ENCODE peak calls at places on chromosomes 4 and X, in nine cellular contexts. One of them, this sample, is unnamed.

GRCh38 chr4:61239250-61239649 is 39.1 kb downstream of the ADGRL3 start:
- DNase-seq in AG09319: no peak
- DNase-seq in RWPE1: no peak
- DNase-seq in neural crest cell: no peak
- DNase-seq in cardiac fibroblast: no peak
- DNase-seq in astrocyte of the spinal cord: no peak
- DNase-seq in GM20000: no peak
- DNase-seq in activated B cell treated with CpG ODN at 0.5 μM for 24 hours: no peak
- DNase-seq in foreskin fibroblast: no peak
- DNase-seq in this sample: no peak

GRCh38 chr4:87017580-87018061 is 82.8 kb downstream of the AFF1 start:
- DNase-seq in cardiac fibroblast: peak
- DNase-seq in foreskin fibroblast: peak
- DNase-seq in activated B cell treated with CpG ODN at 0.5 μM for 24 hours: no peak
- DNase-seq in AG09319: no peak
- DNase-seq in GM20000: no peak
- DNase-seq in astrocyte of the spinal cord: peak
- DNase-seq in neural crest cell: no peak
- DNase-seq in RWPE1: no peak
- DNase-seq in this sample: no peak

GRCh38 chr4:153081693-153082092 is 122.5 kb upstream of the TRIM2 start:
- DNase-seq in activated B cell treated with CpG ODN at 0.5 μM for 24 hours: no peak
- DNase-seq in RWPE1: no peak
- DNase-seq in astrocyte of the spinal cord: no peak
- DNase-seq in foreskin fibroblast: no peak
- DNase-seq in GM20000: no peak
- DNase-seq in cardiac fibroblast: no peak
- DNase-seq in AG09319: no peak
- DNase-seq in neural crest cell: no peak
- DNase-seq in this sample: no peak

GRCh38 chr4:77617203-77617602 is 11.6 kb downstream of the CXCL13 start:
- DNase-seq in astrocyte of the spinal cord: no peak
- DNase-seq in neural crest cell: no peak
- DNase-seq in foreskin fibroblast: no peak
- DNase-seq in RWPE1: peak
- DNase-seq in cardiac fibroblast: no peak
- DNase-seq in GM20000: no peak
- DNase-seq in AG09319: no peak
- DNase-seq in activated B cell treated with CpG ODN at 0.5 μM for 24 hours: no peak
- DNase-seq in this sample: no peak

GRCh38 chrX:77749695-77750094 is 36.3 kb downstream of the ATRX start:
- DNase-seq in cardiac fibroblast: peak
- DNase-seq in astrocyte of the spinal cord: peak
- DNase-seq in foreskin fibroblast: peak
- DNase-seq in AG09319: no peak
- DNase-seq in neural crest cell: no peak
- DNase-seq in activated B cell treated with CpG ODN at 0.5 μM for 24 hours: no peak
- DNase-seq in GM20000: no peak
- DNase-seq in RWPE1: no peak
- DNase-seq in this sample: no peak

GRCh38 chrX:57227691-57228090 is 58.8 kb upstream of the FAAH2 start:
- DNase-seq in neural crest cell: no peak
- DNase-seq in foreskin fibroblast: no peak
- DNase-seq in activated B cell treated with CpG ODN at 0.5 μM for 24 hours: no peak
- DNase-seq in GM20000: no peak
- DNase-seq in cardiac fibroblast: no peak
- DNase-seq in RWPE1: no peak
- DNase-seq in astrocyte of the spinal cord: no peak
- DNase-seq in AG09319: no peak
- DNase-seq in this sample: no peak

GRCh38 chr4:117800636-117801035 is 233.7 kb upstream of the NDST3 start:
- DNase-seq in GM20000: no peak
- DNase-seq in cardiac fibroblast: no peak
- DNase-seq in AG09319: no peak
- DNase-seq in astrocyte of the spinal cord: no peak
- DNase-seq in activated B cell treated with CpG ODN at 0.5 μM for 24 hours: no peak
- DNase-seq in neural crest cell: no peak
- DNase-seq in RWPE1: no peak
- DNase-seq in foreskin fibroblast: no peak
- DNase-seq in this sample: no peak

GRCh38 chr4:72006576-72006975 is 25.2 kb upstream of the NPFFR2 start:
- DNase-seq in neural crest cell: no peak
- DNase-seq in activated B cell treated with CpG ODN at 0.5 μM for 24 hours: no peak
- DNase-seq in GM20000: no peak
- DNase-seq in AG09319: no peak
- DNase-seq in astrocyte of the spinal cord: peak
- DNase-seq in cardiac fibroblast: peak
- DNase-seq in foreskin fibroblast: no peak
- DNase-seq in RWPE1: peak
- DNase-seq in this sample: no peak

GRCh38 chr4:17038510-17039176 is 140.2 kb upstream of the LDB2 start:
- DNase-seq in activated B cell treated with CpG ODN at 0.5 μM for 24 hours: no peak
- DNase-seq in astrocyte of the spinal cord: no peak
- DNase-seq in RWPE1: no peak
- DNase-seq in neural crest cell: no peak
- DNase-seq in cardiac fibroblast: no peak
- DNase-seq in AG09319: no peak
- DNase-seq in foreskin fibroblast: no peak
- DNase-seq in GM20000: no peak
- DNase-seq in this sample: no peak

GRCh38 chr4:20368926-20369325 is 117.2 kb downstream of the SLIT2 start:
- DNase-seq in activated B cell treated with CpG ODN at 0.5 μM for 24 hours: no peak
- DNase-seq in astrocyte of the spinal cord: peak
- DNase-seq in GM20000: no peak
- DNase-seq in cardiac fibroblast: peak
- DNase-seq in RWPE1: no peak
- DNase-seq in foreskin fibroblast: peak
- DNase-seq in neural crest cell: no peak
- DNase-seq in AG09319: no peak
- DNase-seq in this sample: no peak

GRCh38 chr4:119106036-119107000 is 29.3 kb upstream of the MYOZ2 start:
- DNase-seq in AG09319: no peak
- DNase-seq in activated B cell treated with CpG ODN at 0.5 μM for 24 hours: no peak
- DNase-seq in cardiac fibroblast: no peak
- DNase-seq in GM20000: no peak
- DNase-seq in RWPE1: no peak
- DNase-seq in astrocyte of the spinal cord: no peak
- DNase-seq in foreskin fibroblast: no peak
- DNase-seq in neural crest cell: no peak
- DNase-seq in this sample: no peak

GRCh38 chr4:20773144-20773997 is 73.1 kb downstream of the PACRGL start:
- DNase-seq in cardiac fibroblast: peak
- DNase-seq in AG09319: peak
- DNase-seq in activated B cell treated with CpG ODN at 0.5 μM for 24 hours: no peak
- DNase-seq in foreskin fibroblast: peak
- DNase-seq in RWPE1: peak
- DNase-seq in GM20000: peak
- DNase-seq in astrocyte of the spinal cord: peak
- DNase-seq in neural crest cell: peak
- DNase-seq in this sample: peak

GRCh38 chrX:11597479-11597878 is 68.2 kb downstream of the ARHGAP6 start:
- DNase-seq in activated B cell treated with CpG ODN at 0.5 μM for 24 hours: no peak
- DNase-seq in cardiac fibroblast: peak
- DNase-seq in astrocyte of the spinal cord: no peak
- DNase-seq in GM20000: no peak
- DNase-seq in foreskin fibroblast: no peak
- DNase-seq in neural crest cell: no peak
- DNase-seq in AG09319: no peak
- DNase-seq in RWPE1: no peak
- DNase-seq in this sample: no peak

GRCh38 chrX:11606408-11606807 is 59.3 kb downstream of the ARHGAP6 start:
- DNase-seq in neural crest cell: no peak
- DNase-seq in cardiac fibroblast: no peak
- DNase-seq in GM20000: no peak
- DNase-seq in foreskin fibroblast: no peak
- DNase-seq in activated B cell treated with CpG ODN at 0.5 μM for 24 hours: no peak
- DNase-seq in astrocyte of the spinal cord: no peak
- DNase-seq in RWPE1: no peak
- DNase-seq in AG09319: no peak
- DNase-seq in this sample: no peak

GRCh38 chrX:11600578-11600977 is 65.1 kb downstream of the ARHGAP6 start:
- DNase-seq in GM20000: no peak
- DNase-seq in activated B cell treated with CpG ODN at 0.5 μM for 24 hours: no peak
- DNase-seq in AG09319: no peak
- DNase-seq in cardiac fibroblast: no peak
- DNase-seq in RWPE1: no peak
- DNase-seq in neural crest cell: no peak
- DNase-seq in foreskin fibroblast: no peak
- DNase-seq in astrocyte of the spinal cord: no peak
- DNase-seq in this sample: no peak
- TF ChIP-seq CTCF in GM20000: no peak
- TF ChIP-seq CTCF in activated B cell treated with CpG ODN at 0.5 μM for 24 hours: no peak
- TF ChIP-seq CTCF in AG09319: no peak
- TF ChIP-seq CTCF in cardiac fibroblast: no peak
- TF ChIP-seq CTCF in RWPE1: no peak
- TF ChIP-seq CTCF in neural crest cell: no peak
- TF ChIP-seq CTCF in foreskin fibroblast: no peak
- TF ChIP-seq CTCF in astrocyte of the spinal cord: no peak
- TF ChIP-seq CTCF in this sample: no peak

GRCh38 chrX:72041901-72042859 is 89.5 kb downstream of the RTL5 start:
- DNase-seq in astrocyte of the spinal cord: peak
- DNase-seq in neural crest cell: no peak
- DNase-seq in activated B cell treated with CpG ODN at 0.5 μM for 24 hours: no peak
- DNase-seq in RWPE1: no peak
- DNase-seq in GM20000: no peak
- DNase-seq in cardiac fibroblast: no peak
- DNase-seq in AG09319: no peak
- DNase-seq in foreskin fibroblast: no peak
- DNase-seq in this sample: no peak
- TF ChIP-seq CTCF in astrocyte of the spinal cord: no peak
- TF ChIP-seq CTCF in neural crest cell: no peak
- TF ChIP-seq CTCF in activated B cell treated with CpG ODN at 0.5 μM for 24 hours: no peak
- TF ChIP-seq CTCF in RWPE1: no peak
- TF ChIP-seq CTCF in GM20000: no peak
- TF ChIP-seq CTCF in cardiac fibroblast: no peak
- TF ChIP-seq CTCF in AG09319: no peak
- TF ChIP-seq CTCF in foreskin fibroblast: no peak
- TF ChIP-seq CTCF in this sample: no peak

DNA sequence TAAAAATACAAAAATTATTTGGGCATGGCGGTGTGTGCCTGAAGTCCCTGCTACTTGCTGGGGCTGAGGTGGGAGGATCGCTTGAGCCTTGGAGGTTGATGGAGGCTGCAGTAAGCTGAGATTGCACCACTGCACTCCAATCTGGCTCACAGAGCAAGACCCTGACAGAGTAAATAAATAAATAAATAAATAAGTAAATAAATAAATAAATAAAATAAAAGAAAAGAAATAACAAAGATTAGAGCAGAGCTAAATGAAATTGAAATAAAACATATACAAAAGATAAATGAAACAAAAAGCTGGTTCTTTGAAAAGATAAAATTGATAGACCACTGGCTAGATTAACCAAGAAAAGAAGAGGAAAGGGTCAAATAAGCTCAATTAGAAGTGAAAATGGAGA is 43.1 kb downstream of the HPGD start:
- DNase-seq in neural crest cell: no peak
- DNase-seq in foreskin fibroblast: no peak
- DNase-seq in activated B cell treated with CpG ODN at 0.5 μM for 24 hours: no peak
- DNase-seq in RWPE1: no peak
- DNase-seq in astrocyte of the spinal cord: no peak
- DNase-seq in AG09319: no peak
- DNase-seq in cardiac fibroblast: no peak
- DNase-seq in GM20000: no peak
- DNase-seq in this sample: no peak
- TF ChIP-seq CTCF in neural crest cell: no peak
- TF ChIP-seq CTCF in foreskin fibroblast: no peak
- TF ChIP-seq CTCF in activated B cell treated with CpG ODN at 0.5 μM for 24 hours: no peak
- TF ChIP-seq CTCF in RWPE1: no peak
- TF ChIP-seq CTCF in astrocyte of the spinal cord: no peak
- TF ChIP-seq CTCF in AG09319: no peak
- TF ChIP-seq CTCF in cardiac fibroblast: no peak
- TF ChIP-seq CTCF in GM20000: no peak
- TF ChIP-seq CTCF in this sample: no peak

GRCh38 chr4:8688908-8689445 is 96.4 kb downstream of the CPZ start:
- DNase-seq in RWPE1: no peak
- DNase-seq in neural crest cell: no peak
- DNase-seq in AG09319: no peak
- DNase-seq in GM20000: no peak
- DNase-seq in cardiac fibroblast: no peak
- DNase-seq in foreskin fibroblast: no peak
- DNase-seq in astrocyte of the spinal cord: no peak
- DNase-seq in activated B cell treated with CpG ODN at 0.5 μM for 24 hours: no peak
- DNase-seq in this sample: no peak

GRCh38 chr4:8687083-8687482 is 94.5 kb downstream of the CPZ start:
- DNase-seq in AG09319: no peak
- DNase-seq in cardiac fibroblast: no peak
- DNase-seq in neural crest cell: no peak
- DNase-seq in astrocyte of the spinal cord: no peak
- DNase-seq in foreskin fibroblast: no peak
- DNase-seq in activated B cell treated with CpG ODN at 0.5 μM for 24 hours: no peak
- DNase-seq in RWPE1: no peak
- DNase-seq in GM20000: no peak
- DNase-seq in this sample: no peak

GRCh38 chr4:8689741-8690140 is 97.2 kb downstream of the CPZ start:
- DNase-seq in cardiac fibroblast: no peak
- DNase-seq in astrocyte of the spinal cord: no peak
- DNase-seq in RWPE1: no peak
- DNase-seq in GM20000: no peak
- DNase-seq in foreskin fibroblast: no peak
- DNase-seq in neural crest cell: no peak
- DNase-seq in AG09319: no peak
- DNase-seq in activated B cell treated with CpG ODN at 0.5 μM for 24 hours: no peak
- DNase-seq in this sample: peak

GRCh38 chr4:8690216-8690786 is 97.7 kb downstream of the CPZ start:
- DNase-seq in neural crest cell: no peak
- DNase-seq in cardiac fibroblast: no peak
- DNase-seq in foreskin fibroblast: no peak
- DNase-seq in activated B cell treated with CpG ODN at 0.5 μM for 24 hours: no peak
- DNase-seq in AG09319: no peak
- DNase-seq in GM20000: no peak
- DNase-seq in astrocyte of the spinal cord: no peak
- DNase-seq in RWPE1: no peak
- DNase-seq in this sample: peak

DNA sequence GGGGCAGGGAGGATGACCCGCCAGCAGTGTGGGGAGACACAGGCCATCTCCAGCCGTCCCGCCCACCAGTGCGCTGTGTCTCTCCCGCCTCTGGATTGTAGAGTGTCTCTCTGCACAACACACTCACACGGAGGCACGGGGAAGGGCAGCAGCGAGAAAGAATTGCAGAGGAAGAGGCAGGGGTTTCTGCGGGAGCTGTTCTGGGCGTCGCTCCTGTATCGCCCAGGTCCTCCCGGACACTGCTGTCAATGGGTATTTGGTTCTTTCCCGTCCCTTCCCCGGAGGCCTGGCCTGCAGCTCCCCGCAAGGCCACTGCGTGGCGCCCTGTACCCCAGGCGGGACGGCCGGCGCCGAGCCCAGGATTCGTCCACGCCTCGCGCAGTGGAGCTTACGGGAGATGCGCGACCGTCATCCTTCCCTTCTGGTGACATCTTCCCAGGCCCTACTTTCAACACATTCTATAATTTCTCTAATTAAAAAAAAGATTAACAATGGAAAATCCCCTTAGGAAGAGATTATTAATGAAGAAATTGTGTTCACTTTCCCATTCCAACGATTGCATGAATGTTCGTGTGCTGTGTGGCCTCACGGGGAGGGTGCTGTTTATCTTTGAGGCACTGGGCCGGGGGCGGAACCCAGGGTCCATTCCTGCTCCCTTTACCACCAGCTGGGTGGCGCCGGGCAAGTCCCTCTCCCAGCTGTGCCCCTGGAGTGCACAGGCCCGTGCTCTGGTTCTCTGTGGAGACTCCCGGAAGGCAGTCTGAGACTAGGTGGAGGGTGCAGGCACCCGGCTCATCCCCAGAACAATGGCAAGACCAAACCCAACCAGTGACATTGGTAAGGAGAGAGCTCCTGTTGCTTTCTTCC is 95.7 kb downstream of the CPZ start:
- DNase-seq in neural crest cell: peak
- DNase-seq in cardiac fibroblast: peak
- DNase-seq in GM20000: peak
- DNase-seq in astrocyte of the spinal cord: no peak
- DNase-seq in RWPE1: peak
- DNase-seq in foreskin fibroblast: no peak
- DNase-seq in activated B cell treated with CpG ODN at 0.5 μM for 24 hours: no peak
- DNase-seq in AG09319: no peak
- DNase-seq in this sample: peak
- TF ChIP-seq CTCF in neural crest cell: peak
- TF ChIP-seq CTCF in cardiac fibroblast: peak
- TF ChIP-seq CTCF in GM20000: peak
- TF ChIP-seq CTCF in astrocyte of the spinal cord: peak
- TF ChIP-seq CTCF in RWPE1: peak
- TF ChIP-seq CTCF in foreskin fibroblast: peak
- TF ChIP-seq CTCF in activated B cell treated with CpG ODN at 0.5 μM for 24 hours: no peak
- TF ChIP-seq CTCF in AG09319: peak
- TF ChIP-seq CTCF in this sample: peak